ENCODE peak calls at places on chromosomes 6 and 20, in six cellular contexts. Z, I, Y, L, F and V are unnamed samples.

GRCh38 chr20:51036827-51037229 is 13.9 kb upstream of the KCNG1 start:
- DNase-seq in Z (no peak), I (no peak), Y (peak), L (no peak), F (no peak), V (no peak)

GRCh38 chr20:41072919-41073318 is 44.3 kb downstream of the TOP1 start:
- DNase-seq in Z (no peak), I (no peak), Y (no peak), L (no peak), F (no peak), V (no peak)

GRCh38 chr6:138289739-138290138 is 71.4 kb upstream of the PBOV1 start:
- DNase-seq in Z (peak), I (no peak), Y (no peak), L (no peak), F (no peak), V (no peak)

GRCh38 chr6:160386869-160387518 is 38.8 kb downstream of the SLC22A3 start:
- DNase-seq in Z (no peak), I (no peak), Y (no peak), L (peak), F (no peak), V (no peak)

GRCh38 chr6:135722679-135723078 is 128.8 kb upstream of the PDE7B start:
- DNase-seq in Z (no peak), I (no peak), Y (peak), L (no peak), F (no peak), V (no peak)

GRCh38 chr6:28349892-28350737 is at the start of gene ZKSCAN3:
- DNase-seq in Z (peak), I (peak), Y (peak), L (peak), F (peak), V (no peak)

GRCh38 chr6:6384520-6384919 is 64.1 kb upstream of the F13A1 start:
- DNase-seq in Z (no peak), I (no peak), Y (no peak), L (no peak), F (no peak), V (no peak)

GRCh38 chr6:28709478-28710349 is 184.0 kb downstream of the GPX5 start:
- DNase-seq in Z (peak), I (no peak), Y (no peak), L (no peak), F (no peak), V (no peak)

GRCh38 chr6:37524919-37525318 is 25.2 kb upstream of the CCDC167 start:
- DNase-seq in Z (no peak), I (no peak), Y (no peak), L (no peak), F (no peak), V (no peak)
- TF ChIP-seq CTCF in Z (no peak), I (no peak), Y (no peak), L (no peak), F (no peak), V (no peak)

GRCh38 chr6:128882991-128883571 is at the start of gene LAMA2:
- DNase-seq in Z (no peak), I (peak), Y (peak), L (peak), F (no peak), V (peak)
- TF ChIP-seq CTCF in Z (no peak), I (no peak), Y (no peak), L (no peak), F (no peak), V (peak)

GRCh38 chr6:30067460-30068139 is 602 bp downstream of the PPP1R11 start:
- DNase-seq in Z (no peak), I (no peak), Y (no peak), L (no peak), F (peak), V (no peak)

GRCh38 chr6:30074331-30075093 is 1.1 kb downstream of the RNF39 start:
- DNase-seq in Z (no peak), I (no peak), Y (no peak), L (no peak), F (no peak), V (no peak)

GRCh38 chr6:30073489-30074240 is 1.9 kb downstream of the RNF39 start:
- DNase-seq in Z (no peak), I (no peak), Y (no peak), L (no peak), F (no peak), V (no peak)

GRCh38 chr6:30071858-30072257 is 3.7 kb downstream of the RNF39 start:
- DNase-seq in Z (no peak), I (no peak), Y (no peak), L (no peak), F (no peak), V (no peak)

DNA sequence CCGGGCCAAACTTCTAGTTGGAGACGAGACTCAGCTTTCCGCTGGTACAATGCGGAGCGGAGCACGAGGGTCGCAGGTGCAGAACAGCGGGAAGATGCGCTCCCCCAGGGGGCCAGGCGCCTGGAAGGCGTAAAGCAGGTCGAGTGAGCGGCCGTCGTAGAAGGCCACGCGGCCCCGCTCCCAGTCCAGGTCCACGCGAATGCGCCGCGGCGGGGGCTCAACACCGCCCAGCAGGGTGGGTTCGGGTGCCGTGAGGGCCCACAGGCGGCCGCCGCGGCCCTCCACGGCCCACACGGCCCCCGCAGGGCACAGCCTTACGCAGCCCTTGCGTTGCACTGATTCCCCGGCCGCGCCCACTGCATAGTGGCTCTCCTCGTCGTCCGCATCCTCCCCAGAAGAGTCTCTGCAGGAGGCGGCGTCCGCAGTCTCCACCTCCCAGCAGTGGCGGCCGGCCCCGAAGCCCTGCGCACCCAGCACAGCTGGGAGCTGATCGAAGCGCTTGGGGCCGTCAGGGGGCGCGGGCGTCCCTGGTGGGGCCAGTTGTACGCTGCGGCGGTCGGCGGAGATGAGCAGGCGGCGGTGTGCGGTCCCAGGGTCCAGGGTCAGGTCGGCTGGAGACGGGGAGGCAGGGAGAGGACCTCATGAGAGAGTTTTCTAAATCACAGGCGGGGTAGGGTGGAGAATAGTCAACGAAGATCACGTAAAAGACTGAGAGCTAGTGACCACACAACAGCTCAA is 4.3 kb downstream of the PPP1R11 start:
- DNase-seq in Z (no peak), I (peak), Y (peak), L (no peak), F (no peak), V (no peak)
- TF ChIP-seq CTCF in Z (no peak), I (no peak), Y (no peak), L (no peak), F (no peak), V (no peak)

GRCh38 chr20:58375796-58376195 is 13.2 kb upstream of the VAPB start:
- DNase-seq in Z (no peak), I (no peak), Y (no peak), L (no peak), F (no peak), V (no peak)

GRCh38 chr20:58377017-58377416 is 12.0 kb upstream of the VAPB start:
- DNase-seq in Z (no peak), I (no peak), Y (no peak), L (no peak), F (no peak), V (no peak)

GRCh38 chr20:58378056-58378455 is 11.0 kb upstream of the VAPB start:
- DNase-seq in Z (no peak), I (no peak), Y (no peak), L (no peak), F (no peak), V (no peak)

GRCh38 chr20:58381627-58382026 is 7.4 kb upstream of the VAPB start:
- DNase-seq in Z (no peak), I (no peak), Y (no peak), L (no peak), F (no peak), V (no peak)

DNA sequence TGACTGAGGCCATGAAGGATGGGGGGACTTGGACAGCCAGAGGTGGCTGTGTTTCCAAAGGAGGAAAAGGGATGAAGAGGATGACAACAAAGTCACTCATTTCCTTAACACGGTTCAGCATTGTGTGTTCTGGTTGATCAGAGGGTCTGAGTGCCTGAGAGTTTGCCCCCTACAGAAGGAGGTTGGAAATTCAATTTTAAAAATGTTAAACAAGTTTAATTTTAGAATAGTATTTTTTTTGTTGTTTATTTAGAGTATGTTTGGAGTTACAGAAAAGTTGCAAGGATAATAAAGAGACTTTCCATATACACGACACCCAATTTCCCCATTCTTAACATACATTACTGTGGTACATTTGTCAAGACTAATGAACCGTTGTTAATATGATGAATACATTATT is 10.3 kb upstream of the VAPB start:
- DNase-seq in Z (no peak), I (no peak), Y (no peak), L (no peak), F (no peak), V (no peak)
- TF ChIP-seq CTCF in Z (no peak), I (no peak), Y (peak), L (no peak), F (no peak), V (peak)

DNA sequence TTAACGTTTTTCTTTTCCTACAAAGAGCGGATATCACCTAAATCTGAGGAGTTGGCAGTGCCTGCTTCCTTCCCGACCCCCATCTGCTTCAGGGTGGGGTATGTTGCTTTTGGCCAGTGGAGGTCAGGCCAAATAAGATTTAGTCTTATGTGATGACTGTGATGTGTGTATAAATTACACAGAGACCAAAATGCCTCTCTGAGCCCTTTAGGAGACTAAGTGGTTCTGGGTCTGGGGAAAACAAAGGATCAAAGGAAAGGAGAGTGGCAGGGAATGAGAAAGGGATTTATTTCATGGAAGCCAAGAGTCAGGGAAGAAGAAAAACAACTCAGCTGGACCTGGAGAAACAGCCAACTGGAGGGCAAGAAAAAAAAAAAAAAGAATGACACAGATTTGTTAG is 39.1 kb upstream of the TBC1D7 start:
- DNase-seq in Z (no peak), I (no peak), Y (no peak), L (no peak), F (peak), V (no peak)
- TF ChIP-seq CTCF in Z (no peak), I (no peak), Y (no peak), L (no peak), F (no peak), V (no peak)

GRCh38 chr6:157177731-157178336 is 145.5 kb downstream of the TMEM242 start:
- DNase-seq in Z (no peak), I (no peak), Y (no peak), L (no peak), F (no peak), V (no peak)

GRCh38 chr6:157184202-157185015 is 138.9 kb downstream of the TMEM242 start:
- DNase-seq in Z (peak), I (peak), Y (peak), L (peak), F (peak), V (no peak)

GRCh38 chr6:157182503-157183254 is 140.6 kb downstream of the TMEM242 start:
- DNase-seq in Z (no peak), I (no peak), Y (no peak), L (no peak), F (no peak), V (no peak)

GRCh38 chr6:157185171-157185570 is 138.1 kb downstream of the TMEM242 start:
- DNase-seq in Z (no peak), I (no peak), Y (no peak), L (no peak), F (no peak), V (no peak)

DNA sequence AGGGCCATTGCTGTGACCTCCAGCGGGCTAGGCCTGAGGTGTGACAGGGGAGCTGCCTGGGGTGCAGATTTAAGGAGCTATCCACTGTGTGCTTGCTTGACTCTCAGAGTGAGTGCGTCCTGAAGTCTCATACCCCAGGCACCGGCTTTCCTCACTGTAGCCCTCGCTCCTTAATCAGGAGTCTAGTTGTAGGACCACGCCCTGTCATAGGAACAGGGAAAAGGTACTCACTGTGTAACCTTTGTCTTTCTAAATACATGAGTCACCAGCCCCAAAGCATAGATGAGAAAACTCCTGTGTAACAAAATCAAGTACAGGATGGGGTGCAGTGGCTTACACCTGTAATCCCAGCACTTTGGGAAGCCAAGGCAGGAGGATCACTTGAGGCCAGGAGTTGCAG is 141.7 kb downstream of the TMEM242 start:
- DNase-seq in Z (no peak), I (no peak), Y (no peak), L (no peak), F (no peak), V (no peak)
- TF ChIP-seq CTCF in Z (no peak), I (no peak), Y (no peak), L (no peak), F (no peak), V (no peak)

GRCh38 chr20:3247638-3248037 is 8.6 kb upstream of the SLC4A11 start:
- DNase-seq in Z (no peak), I (no peak), Y (no peak), L (no peak), F (no peak), V (no peak)

GRCh38 chr20:3248993-3249347 is 10.0 kb upstream of the SLC4A11 start:
- DNase-seq in Z (no peak), I (no peak), Y (no peak), L (no peak), F (no peak), V (no peak)

GRCh38 chr20:3246682-3247081 is 7.7 kb upstream of the SLC4A11 start:
- DNase-seq in Z (no peak), I (no peak), Y (no peak), L (no peak), F (no peak), V (no peak)

GRCh38 chr20:3250091-3250504 is 11.1 kb upstream of the SLC4A11 start:
- DNase-seq in Z (peak), I (no peak), Y (no peak), L (no peak), F (no peak), V (no peak)

DNA sequence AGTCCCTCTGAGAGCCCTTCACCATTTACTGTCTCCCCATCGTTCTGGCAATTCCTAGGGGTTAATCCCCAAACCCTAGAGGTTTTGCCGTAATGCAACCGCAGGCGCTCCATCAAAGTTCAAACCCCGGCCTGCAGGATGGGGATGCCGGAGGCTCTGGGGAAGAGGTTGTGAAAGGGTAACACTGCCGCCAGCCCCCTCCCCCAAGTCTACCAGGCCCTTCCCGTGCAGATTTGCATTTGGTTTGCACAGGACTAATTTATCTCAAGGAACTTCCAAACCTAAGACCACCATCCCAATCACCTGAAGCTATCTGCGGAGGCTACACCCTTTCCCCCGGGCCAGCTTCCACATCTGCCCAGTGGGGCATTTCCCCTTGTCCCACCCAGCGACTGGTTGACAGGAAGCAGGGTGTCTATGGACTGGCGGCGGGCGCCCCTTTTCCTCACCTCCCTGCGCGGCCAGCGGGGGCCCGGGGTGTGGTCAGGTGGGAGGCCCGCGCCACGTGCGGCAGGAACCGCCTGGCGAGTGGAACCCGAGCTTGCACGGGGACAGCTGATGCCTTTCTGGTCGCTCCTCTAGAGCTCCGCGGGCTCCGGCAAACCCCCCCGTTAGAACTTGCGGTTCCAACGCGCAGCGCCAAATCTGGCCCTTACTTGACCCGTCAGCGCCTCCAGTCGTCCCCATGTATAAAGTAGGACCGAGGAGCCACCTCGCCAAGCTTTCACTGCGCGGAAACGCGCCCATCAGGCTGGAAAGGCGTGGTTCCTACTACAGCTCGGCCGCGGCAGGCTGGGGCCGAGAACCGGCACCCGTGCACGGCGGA is 9.4 kb upstream of the SLC4A11 start:
- DNase-seq in Z (peak), I (no peak), Y (peak), L (no peak), F (no peak), V (no peak)
- TF ChIP-seq CTCF in Z (no peak), I (no peak), Y (no peak), L (no peak), F (no peak), V (no peak)

DNA sequence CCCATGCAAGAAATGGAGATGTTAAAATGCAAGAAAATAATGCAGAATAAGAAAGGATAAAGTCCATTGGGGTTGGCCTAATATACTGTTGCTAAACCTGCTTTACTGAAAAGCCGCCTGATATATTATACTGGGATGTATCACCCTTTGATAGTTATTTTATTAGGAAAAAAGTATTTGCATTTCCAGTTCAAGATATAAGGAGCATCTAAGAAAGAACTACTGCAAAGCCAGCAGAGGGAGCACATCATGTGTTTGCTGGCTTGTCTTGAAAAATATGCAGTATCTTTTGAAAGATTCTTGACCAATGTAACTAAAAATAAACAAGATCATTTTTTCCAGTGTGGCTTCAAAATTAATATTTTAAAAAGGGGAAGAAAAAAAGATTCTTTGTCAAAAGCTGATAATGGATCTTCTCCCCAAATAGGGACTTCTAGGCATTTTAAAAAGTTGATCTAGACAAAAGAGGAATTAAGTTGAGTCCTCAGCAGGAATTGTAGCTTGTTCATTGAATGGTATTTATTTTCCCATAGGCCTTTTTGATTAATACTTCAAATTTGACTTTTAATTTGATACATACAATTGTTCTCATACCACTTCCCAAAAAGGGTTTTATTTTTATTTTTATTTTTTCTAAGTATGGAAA is 214.9 kb downstream of the ZFAND3 start:
- DNase-seq in Z (peak), I (no peak), Y (peak), L (no peak), F (no peak), V (no peak)
- TF ChIP-seq CTCF in Z (peak), I (no peak), Y (peak), L (peak), F (peak), V (peak)

DNA sequence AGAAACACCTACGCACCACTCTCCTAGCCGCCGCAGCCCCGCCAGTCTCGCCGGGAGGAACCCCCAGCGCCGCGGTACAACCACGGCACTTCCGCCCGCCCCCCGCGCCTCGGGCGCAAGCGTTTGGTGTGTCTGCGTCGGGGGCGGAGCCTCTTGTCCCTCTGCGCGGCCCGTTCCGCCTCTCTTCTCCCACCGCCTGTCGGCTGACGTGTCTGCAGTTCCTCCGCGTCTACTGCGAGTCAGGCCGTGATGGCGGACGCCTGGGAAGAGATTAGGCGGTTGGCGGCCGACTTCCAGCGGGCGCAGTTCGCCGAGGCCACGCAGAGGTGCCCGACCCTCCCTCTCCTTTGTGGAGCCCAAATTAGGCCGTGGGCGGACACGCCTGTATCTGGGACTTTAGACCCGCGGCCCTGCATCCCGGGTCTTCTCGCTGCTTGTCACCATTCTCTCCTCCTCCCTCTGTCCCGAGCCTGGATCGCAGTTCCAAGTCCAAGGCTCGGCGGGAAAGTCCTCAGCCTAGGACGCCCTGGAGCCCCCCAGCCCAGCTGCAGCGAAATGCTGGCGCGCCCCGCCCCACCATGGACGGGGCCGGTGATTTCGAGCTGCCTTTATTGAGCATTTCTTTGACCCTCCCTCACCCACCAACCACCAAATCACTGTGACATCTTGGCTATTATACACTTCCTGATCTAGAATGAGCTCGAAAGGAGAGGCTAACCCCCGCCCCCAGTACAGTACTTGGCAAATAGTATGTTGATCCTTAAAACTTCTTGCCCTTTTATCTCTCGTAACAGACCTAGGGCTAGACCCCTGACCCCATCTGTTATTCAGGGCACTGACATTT is at the start of gene UFL1:
- DNase-seq in Z (peak), I (peak), Y (peak), L (peak), F (peak), V (peak)
- TF ChIP-seq CTCF in Z (no peak), I (no peak), Y (no peak), L (no peak), F (no peak), V (peak)